ENCODE peak calls at places on chromosomes 11 and 22, in eight cellular contexts. Z is GM10248; R is GM03348; P is COR-L47; N is GM23248; L is choroid plexus epithelial cell; C is stimulated activated CD4-positive, alpha-beta T cell treated with anti-CD3 and anti-CD28 coated beads, Interleukin-1b, Interleukin-23, amount 100 ng/mL, for 1 hour; I is Caki2. E is an unnamed sample.

GRCh38 chr11:269146-269890 is 8.9 kb upstream of the NLRP6 start:
- DNase-seq in N (peak), P (no peak), R (no peak), Z (no peak), C (no peak), L (peak), I (no peak), E (no peak)

GRCh38 chr11:78220218-78221157 is 31.8 kb downstream of the USP35 start:
- DNase-seq in C (no peak), N (no peak), P (no peak), Z (no peak), I (no peak), L (no peak), R (no peak), E (no peak)

GRCh38 chr22:50398698-50399648 is 55.8 kb downstream of the PPP6R2 start:
- DNase-seq in P (peak), L (no peak), R (no peak), I (peak), C (no peak), N (no peak), Z (no peak), E (no peak)

GRCh38 chr11:27910186-27910941 is 197.6 kb downstream of the KIF18A start:
- DNase-seq in C (no peak), Z (no peak), L (peak), R (no peak), N (peak), I (peak), P (no peak), E (no peak)

GRCh38 chr11:134691474-134691873 is 279.4 kb upstream of the B3GAT1 start:
- DNase-seq in R (no peak), Z (no peak), C (no peak), N (peak), L (no peak), I (no peak), P (no peak), E (no peak)

GRCh38 chr11:10122337-10123197 is 171.5 kb downstream of the SBF2 start:
- DNase-seq in I (peak), C (no peak), N (peak), R (peak), P (no peak), Z (peak), L (peak), E (peak)

GRCh38 chr11:64803163-64803845 is at the start of gene MAP4K2:
- DNase-seq in C (peak), R (peak), N (peak), I (peak), L (peak), Z (peak), P (peak), E (peak)

GRCh38 chr22:44084044-44084772 is 60.1 kb downstream of the PARVB start:
- DNase-seq in N (no peak), Z (no peak), L (no peak), I (no peak), C (no peak), P (no peak), R (no peak), E (no peak)

GRCh38 chr11:46918087-46918751 is at the start of gene LRP4:
- DNase-seq in Z (peak), R (peak), I (peak), P (peak), N (peak), C (no peak), L (no peak), E (no peak)

GRCh38 chr11:2303627-2304155 is 1.9 kb downstream of the TSPAN32 start:
- DNase-seq in I (no peak), L (no peak), P (no peak), N (no peak), R (no peak), Z (no peak), C (no peak), E (no peak)

GRCh38 chr11:69943066-69943465 is 123.8 kb upstream of the FGF3 start:
- DNase-seq in P (no peak), N (peak), L (no peak), I (no peak), R (no peak), C (no peak), Z (no peak), E (no peak)

E was measured in kidney epithelial cell.